ENCODE peak calls at places on chromosomes 1 and 21, in nine cellular contexts. S is right lobe of liver, Z is endodermal cell, I is IMR-90, H is suprapubic skin, U is uterus, T is Panc1, M is H1, Q is GM12878. P is an unnamed sample. For H3K4me1 and H3K9me3, the result is how much of the 10 kb centered on the place peaks cover.

GRCh38 chr1:61636392-61636791 is 88.5 kb downstream of the TM2D1 start:
- DNase-seq in S (no peak), Z (no peak), I (no peak), H (no peak), U (no peak), T (no peak), M (no peak), Q (no peak), P (no peak)

GRCh38 chr1:20100632-20101355 is 18.5 kb downstream of the PLA2G2D start:
- DNase-seq in S (no peak), Z (peak), I (peak), H (no peak), U (no peak), T (peak), M (peak), Q (no peak), P (peak)

GRCh38 chr1:172917972-172918371 is 132.8 kb downstream of the TNFSF18 start:
- DNase-seq in S (no peak), Z (no peak), I (peak), H (no peak), U (no peak), T (peak), M (no peak), Q (no peak), P (no peak)

GRCh38 chr1:111513410-111514020 is 10.1 kb upstream of the ADORA3 start:
- DNase-seq in S (no peak), Z (no peak), I (no peak), H (no peak), U (peak), T (no peak), M (no peak), Q (no peak), P (no peak)

GRCh38 chr21:38959686-38960049 is 153.9 kb downstream of the ETS2 start:
- DNase-seq in S (no peak), Z (no peak), I (no peak), H (no peak), U (peak), T (no peak), M (no peak), Q (no peak), P (no peak)

GRCh38 chr1:181504294-181505115 is 21.2 kb downstream of the CACNA1E start:
- DNase-seq in S (no peak), Z (peak), I (peak), H (no peak), U (no peak), T (no peak), M (peak), Q (peak), P (no peak)

GRCh38 chr1:155307247-155307740 is 1.4 kb upstream of the FDPS start:
- DNase-seq in S (no peak), Z (peak), I (peak), H (no peak), U (no peak), T (no peak), M (no peak), Q (no peak), P (no peak)

GRCh38 chr1:82806133-82806532 is 1005.4 kb downstream of the ADGRL2 start:
- DNase-seq in S (no peak), Z (no peak), I (no peak), H (no peak), U (no peak), T (no peak), M (no peak), Q (no peak), P (no peak)

GRCh38 chr1:230414694-230415093 is 11.4 kb downstream of the PGBD5 start:
- DNase-seq in S (no peak), Z (peak), I (no peak), H (no peak), U (no peak), T (no peak), M (no peak), Q (no peak), P (no peak)

GRCh38 chr21:35908311-35909078 is 151.8 kb downstream of the SETD4 start:
- DNase-seq in S (no peak), Z (no peak), I (no peak), H (no peak), U (no peak), T (no peak), M (no peak), Q (no peak), P (no peak)

GRCh38 chr1:23149110-23149509 is 19.5 kb downstream of the LUZP1 start:
- DNase-seq in S (peak), Z (no peak), I (no peak), H (no peak), U (no peak), T (no peak), M (no peak), Q (peak), P (no peak)

GRCh38 chr21:14737922-14738321 is 191.8 kb upstream of the SAMSN1 start:
- DNase-seq in S (no peak), Z (no peak), I (peak), H (no peak), U (no peak), T (no peak), M (no peak), Q (no peak), P (peak)

GRCh38 chr1:200048244-200048643 is 20.7 kb downstream of the NR5A2 start:
- DNase-seq in S (no peak), Z (peak), I (no peak), H (no peak), U (no peak), T (no peak), M (peak), Q (no peak), P (no peak)

GRCh38 chr1:229325873-229326502 is 16.9 kb downstream of the CCSAP start:
- DNase-seq in S (no peak), Z (no peak), I (no peak), H (no peak), U (no peak), T (no peak), M (no peak), Q (no peak), P (no peak)

GRCh38 chr1:229328598-229329362 is 14.1 kb downstream of the CCSAP start:
- DNase-seq in S (no peak), Z (no peak), I (no peak), H (no peak), U (no peak), T (no peak), M (no peak), Q (no peak), P (no peak)

GRCh38 chr1:229325401-229325800 is 17.4 kb downstream of the CCSAP start:
- DNase-seq in S (no peak), Z (no peak), I (no peak), H (no peak), U (no peak), T (no peak), M (no peak), Q (no peak), P (no peak)

GRCh38 chr1:229323885-229324553 is 18.8 kb downstream of the CCSAP start:
- DNase-seq in S (peak), Z (no peak), I (no peak), H (no peak), U (no peak), T (no peak), M (no peak), Q (no peak), P (no peak)

DNA sequence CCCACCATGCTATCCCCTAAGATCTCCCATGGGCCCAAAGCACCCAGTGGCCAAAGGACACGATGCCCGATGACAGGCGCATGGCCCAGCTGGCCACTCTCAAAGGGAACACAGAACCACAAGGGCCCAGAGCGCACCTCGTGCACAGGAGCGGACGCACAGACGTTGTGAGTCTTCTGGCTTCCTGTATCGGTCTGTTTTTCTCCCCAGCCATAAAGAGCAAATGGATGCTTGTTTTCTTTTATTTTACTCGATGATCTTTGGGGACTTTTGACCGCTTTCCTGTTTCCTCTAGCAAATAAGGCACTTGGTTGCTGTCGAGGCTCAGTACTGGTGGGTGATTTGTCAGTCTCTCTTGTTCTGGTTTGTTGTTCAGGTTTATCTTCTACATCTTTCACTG is 16.2 kb downstream of the CCSAP start:
- DNase-seq in S (no peak), Z (no peak), I (no peak), H (no peak), U (no peak), T (no peak), M (no peak), Q (no peak), P (no peak)
- H3K4me1 ChIP-seq in S (under half), Z (under half), I (under half), H (under half), U (under half), T (under half), M (under half), Q (under half), P (under half)

GRCh38 chr21:33281101-33281652 is 15.0 kb downstream of the IL10RB start:
- DNase-seq in S (no peak), Z (peak), I (no peak), H (no peak), U (no peak), T (no peak), M (no peak), Q (no peak), P (no peak)

GRCh38 chr21:33273044-33273443 is 6.9 kb downstream of the IL10RB start:
- DNase-seq in S (peak), Z (no peak), I (no peak), H (no peak), U (no peak), T (no peak), M (no peak), Q (no peak), P (no peak)

GRCh38 chr21:33279330-33279820 is 13.2 kb downstream of the IL10RB start:
- DNase-seq in S (no peak), Z (no peak), I (no peak), H (no peak), U (no peak), T (no peak), M (no peak), Q (no peak), P (no peak)

GRCh38 chr21:33278736-33279135 is 12.6 kb downstream of the IL10RB start:
- DNase-seq in S (no peak), Z (no peak), I (peak), H (no peak), U (no peak), T (no peak), M (no peak), Q (no peak), P (no peak)
- H3K9me3 ChIP-seq in S (under half), Z (under half), I (under half), H (under half), U (under half), T (under half), M (under half), Q (under half), P (under half)

GRCh38 chr1:29121951-29122661 is 1.6 kb downstream of the TMEM200B start:
- DNase-seq in S (no peak), Z (peak), I (peak), H (peak), U (peak), T (no peak), M (peak), Q (no peak), P (no peak)
- H3K4me1 ChIP-seq in S (under half), Z (under half), I (under half), H (under half), U (under half), T (under half), M (under half), Q (under half), P (under half)

GRCh38 chr1:164137273-164137947 is 421.6 kb upstream of the PBX1 start:
- DNase-seq in S (no peak), Z (no peak), I (no peak), H (no peak), U (no peak), T (no peak), M (no peak), Q (peak), P (no peak)

DNA sequence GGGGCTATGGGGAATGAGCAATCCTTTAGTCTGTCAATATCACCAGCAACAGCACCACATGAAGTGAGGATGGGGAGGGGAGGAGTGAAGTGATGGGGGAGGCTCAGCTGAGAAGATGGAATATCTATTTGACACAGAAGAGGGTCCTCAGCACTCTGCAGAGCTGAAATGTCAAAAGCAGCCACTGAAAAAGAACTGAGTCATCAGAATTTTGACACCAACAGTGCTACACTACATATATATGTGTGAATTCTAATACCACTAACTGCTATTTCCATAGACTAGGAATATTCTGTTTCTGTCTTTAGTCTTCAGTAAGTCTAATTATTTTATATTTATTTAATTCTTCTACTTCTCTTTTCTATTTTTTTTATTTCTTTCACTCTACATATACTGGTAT is 427.0 kb upstream of the PBX1 start:
- DNase-seq in S (no peak), Z (no peak), I (no peak), H (no peak), U (no peak), T (no peak), M (no peak), Q (no peak), P (no peak)
- H3K9me3 ChIP-seq in S (under half), Z (under half), I (under half), H (under half), U (under half), T (under half), M (under half), Q (under half), P (under half)

GRCh38 chr1:14598007-14598497 is 433 bp upstream of the KAZN start:
- DNase-seq in S (no peak), Z (peak), I (no peak), H (no peak), U (no peak), T (no peak), M (no peak), Q (no peak), P (no peak)

GRCh38 chr1:14597343-14598006 is 1.0 kb upstream of the KAZN start:
- DNase-seq in S (no peak), Z (peak), I (no peak), H (no peak), U (no peak), T (no peak), M (no peak), Q (no peak), P (no peak)

GRCh38 chr1:14594045-14594444 is 4.4 kb upstream of the KAZN start:
- DNase-seq in S (no peak), Z (no peak), I (no peak), H (no peak), U (no peak), T (no peak), M (no peak), Q (no peak), P (no peak)

GRCh38 chr1:14598498-14599172 is at the start of gene KAZN:
- DNase-seq in S (no peak), Z (peak), I (no peak), H (peak), U (no peak), T (no peak), M (no peak), Q (no peak), P (peak)

DNA sequence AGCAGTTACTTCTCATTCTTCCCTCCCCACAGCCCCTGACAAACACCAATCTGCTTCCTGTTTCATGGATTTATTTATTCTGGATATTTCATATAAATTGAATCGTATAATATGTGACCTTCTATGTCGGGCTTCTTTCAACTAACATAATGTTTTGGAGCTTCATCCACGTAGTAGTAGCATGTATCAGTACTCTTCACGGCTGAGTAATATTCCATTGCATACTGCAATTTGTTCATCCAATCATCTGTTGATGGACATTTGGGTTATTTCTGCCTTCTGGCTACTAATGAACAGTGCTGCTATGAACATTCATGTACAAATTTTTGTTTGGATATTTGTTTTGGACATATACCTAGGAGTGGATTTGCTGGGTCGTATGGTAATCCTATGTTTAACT is 1.9 kb upstream of the KAZN start:
- DNase-seq in S (no peak), Z (no peak), I (no peak), H (no peak), U (no peak), T (no peak), M (no peak), Q (no peak), P (no peak)
- H3K4me1 ChIP-seq in S (under half), Z (under half), I (under half), H (under half), U (under half), T (under half), M (under half), Q (under half), P (under half)

GRCh38 chr1:52973843-52974242 is 46.8 kb downstream of the SCP2 start:
- DNase-seq in S (no peak), Z (no peak), I (no peak), H (no peak), U (no peak), T (no peak), M (no peak), Q (no peak), P (no peak)

GRCh38 chr1:52978045-52978444 is 51.0 kb downstream of the SCP2 start:
- DNase-seq in S (no peak), Z (no peak), I (no peak), H (no peak), U (no peak), T (no peak), M (no peak), Q (no peak), P (no peak)

DNA sequence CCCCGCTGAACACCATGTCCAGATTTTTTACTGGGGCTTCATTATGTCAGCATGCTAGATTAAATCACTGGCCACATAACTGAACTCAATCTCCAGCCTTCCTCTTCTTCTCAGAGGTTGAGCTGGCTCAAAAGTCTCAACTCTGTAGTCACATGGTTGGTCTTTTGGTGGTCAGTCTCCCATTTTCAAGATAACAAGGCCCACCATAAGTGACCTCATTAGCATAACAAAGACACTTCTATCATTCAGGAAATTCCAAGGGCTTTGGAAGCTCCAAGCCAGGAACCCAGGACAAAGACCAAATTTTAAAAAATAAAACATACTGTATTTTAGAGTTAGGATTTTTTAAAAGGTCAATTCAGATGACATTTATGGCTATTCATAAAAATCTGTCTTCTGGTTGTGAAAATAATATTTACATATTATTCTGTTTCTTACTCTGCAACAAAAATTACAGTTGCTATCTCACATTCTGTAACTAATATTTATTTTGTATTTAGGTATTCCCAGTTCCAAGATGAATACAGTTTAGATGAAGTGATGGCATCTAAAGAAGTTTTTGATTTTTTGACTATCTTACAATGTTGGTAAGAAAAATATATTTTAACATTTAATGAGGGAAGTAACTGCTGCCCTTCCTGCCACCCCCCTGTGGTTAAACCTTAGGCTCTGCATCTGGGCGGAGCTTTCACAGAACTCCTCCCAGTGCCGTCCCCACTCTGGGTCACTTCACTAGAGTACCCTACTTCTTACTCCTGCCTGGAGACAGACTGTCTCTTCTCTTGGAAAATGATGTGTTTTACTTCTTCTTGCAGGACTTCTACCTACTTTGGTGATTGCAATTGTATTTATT is 49.3 kb downstream of the SCP2 start:
- DNase-seq in S (no peak), Z (peak), I (no peak), H (no peak), U (no peak), T (no peak), M (peak), Q (no peak), P (no peak)
- H3K9me3 ChIP-seq in S (under half), Z (under half), I (under half), H (under half), U (under half), T (under half), M (under half), Q (under half), P (under half)

GRCh38 chr1:214636436-214636835 is 33.4 kb downstream of the CENPF start:
- DNase-seq in S (no peak), Z (no peak), I (no peak), H (no peak), U (no peak), T (no peak), M (no peak), Q (no peak), P (no peak)
- H3K4me1 ChIP-seq in S (under half), Z (under half), I (under half), H (under half), U (under half), T (under half), M (under half), Q (under half), P (under half)

P was measured in mucosa of descending colon.